ENCODE peak calls at places on chromosomes 4 and X, in ten cellular contexts. I, L, W, A, S, D, O, V, J and Q are unnamed samples.

GRCh38 chrX:120287513-120288112 is 23.6 kb downstream of the TMEM255A start:
- DNase-seq in O (no peak), D (no peak), J (no peak), L (no peak), I (no peak), W (no peak), V (no peak), S (no peak), A (no peak), Q (no peak)

GRCh38 chrX:51641421-51642021 is 22.8 kb upstream of the CENPVL3 start:
- DNase-seq in I (peak), S (peak), J (no peak), L (no peak), D (peak), A (no peak), W (peak), V (peak), O (peak), Q (no peak)

GRCh38 chrX:56728321-56728720 is 722 bp upstream of the NBDY start:
- DNase-seq in L (no peak), D (no peak), W (peak), S (peak), J (no peak), I (no peak), A (no peak), V (no peak), O (no peak), Q (no peak)

GRCh38 chr4:15577508-15577907 is 77.6 kb downstream of the FBXL5 start:
- DNase-seq in O (no peak), D (peak), J (no peak), I (no peak), V (no peak), S (no peak), L (no peak), A (no peak), W (peak), Q (no peak)

GRCh38 chrX:130124577-130124976 is 14.3 kb upstream of the ELF4 start:
- DNase-seq in W (no peak), D (no peak), V (no peak), J (no peak), I (no peak), S (no peak), A (no peak), O (no peak), L (no peak), Q (no peak)

GRCh38 chr4:89268572-89269180 is 38.9 kb downstream of the GPRIN3 start:
- DNase-seq in W (peak), I (no peak), A (no peak), S (no peak), V (no peak), L (no peak), J (no peak), O (no peak), D (no peak), Q (no peak)

GRCh38 chrX:114365045-114365834 is 218.6 kb upstream of the HTR2C start:
- DNase-seq in A (no peak), I (no peak), S (no peak), O (no peak), D (no peak), L (no peak), J (no peak), V (no peak), W (no peak), Q (no peak)

GRCh38 chr4:140851032-140851636 is 94.9 kb upstream of the TBC1D9 start:
- DNase-seq in O (peak), S (peak), L (no peak), J (no peak), V (peak), I (no peak), W (peak), D (peak), A (peak), Q (no peak)

GRCh38 chrX:41412261-41413167 is 34.6 kb upstream of the NYX start:
- DNase-seq in S (no peak), O (peak), A (no peak), L (no peak), D (no peak), V (no peak), W (no peak), I (no peak), J (peak), Q (no peak)

GRCh38 chr4:1862055-1862911 is 6.3 kb upstream of the LETM1 start:
- DNase-seq in J (no peak), L (no peak), D (no peak), V (no peak), I (no peak), W (no peak), O (peak), A (no peak), S (no peak), Q (no peak)

GRCh38 chrX:143632625-143633387 is 3.1 kb downstream of the SLITRK4 start:
- DNase-seq in D (no peak), V (peak), S (no peak), I (no peak), A (no peak), J (no peak), O (no peak), L (no peak), W (no peak), Q (no peak)

GRCh38 chr4:161419822-161420221 is 744.0 kb downstream of the FSTL5 start:
- DNase-seq in S (no peak), W (peak), D (no peak), J (no peak), O (peak), A (no peak), I (no peak), V (peak), L (no peak), Q (no peak)

GRCh38 chr4:55255171-55255570 is 90.9 kb upstream of the SRD5A3 start:
- DNase-seq in W (peak), O (peak), V (no peak), L (no peak), D (peak), A (no peak), I (no peak), S (peak), J (no peak), Q (no peak)

GRCh38 chrX:15718283-15718970 is 19.6 kb upstream of the CA5B start:
- DNase-seq in L (no peak), A (no peak), D (no peak), S (no peak), O (peak), W (no peak), J (no peak), I (no peak), V (no peak), Q (no peak)

GRCh38 chr4:16437836-16438235 is 211.6 kb upstream of the TAPT1 start:
- DNase-seq in L (no peak), J (no peak), A (no peak), W (peak), I (no peak), D (peak), V (no peak), O (no peak), S (no peak), Q (no peak)

GRCh38 chr4:7630559-7631287 is 196.0 kb upstream of the PSAPL1 start:
- DNase-seq in V (peak), W (peak), S (peak), D (peak), O (peak), J (peak), L (no peak), A (no peak), I (peak), Q (peak)

GRCh38 chrX:136616987-136617685 is 30.8 kb upstream of the CD40LG start:
- DNase-seq in V (no peak), S (no peak), J (no peak), D (no peak), A (no peak), O (no peak), L (no peak), W (no peak), I (no peak), Q (no peak)

GRCh38 chrX:150363561-150364346 is 637 bp downstream of the MAMLD1 start:
- DNase-seq in D (peak), O (peak), J (peak), W (peak), V (no peak), L (peak), S (no peak), A (peak), I (no peak), Q (peak)

GRCh38 chr4:92091335-92091734 is 212.4 kb upstream of the GRID2 start:
- DNase-seq in D (no peak), V (no peak), A (no peak), O (no peak), L (no peak), J (no peak), I (no peak), S (no peak), W (peak), Q (no peak)

GRCh38 chrX:109826954-109827708 is 94.1 kb upstream of the ACSL4 start:
- DNase-seq in I (peak), L (no peak), J (no peak), O (peak), S (peak), W (peak), D (peak), A (no peak), V (no peak), Q (no peak)

GRCh38 chr4:153471691-153472080 is 5.5 kb downstream of the TMEM131L start:
- DNase-seq in D (no peak), W (no peak), J (no peak), S (no peak), L (no peak), O (no peak), V (no peak), A (no peak), I (no peak), Q (no peak)
- H3K4me3 ChIP-seq in D (no peak), W (no peak), J (no peak), S (no peak), L (peak), O (no peak), V (no peak), A (no peak), I (no peak), Q (no peak)

GRCh38 chr4:106522839-106523238 is 154.3 kb upstream of the GIMD1 start:
- DNase-seq in L (no peak), J (no peak), V (no peak), I (no peak), A (no peak), D (peak), W (peak), S (peak), O (no peak), Q (no peak)
- TF ChIP-seq CTCF in L (no peak), J (no peak), V (no peak), I (peak), A (no peak), D (no peak), W (peak), S (peak), O (peak), Q (no peak)

GRCh38 chr4:151195801-151196200 is 81.2 kb upstream of the PRSS48 start:
- DNase-seq in J (no peak), V (no peak), S (peak), L (no peak), O (no peak), W (peak), A (no peak), I (peak), D (peak), Q (no peak)

GRCh38 chr4:151193414-151193813 is 83.5 kb upstream of the PRSS48 start:
- DNase-seq in W (no peak), O (no peak), D (no peak), J (no peak), I (no peak), S (no peak), A (no peak), L (no peak), V (no peak), Q (no peak)

GRCh38 chr4:151197258-151197657 is 79.7 kb upstream of the PRSS48 start:
- DNase-seq in A (no peak), V (peak), J (no peak), S (peak), I (peak), D (no peak), W (no peak), O (no peak), L (no peak), Q (no peak)

DNA sequence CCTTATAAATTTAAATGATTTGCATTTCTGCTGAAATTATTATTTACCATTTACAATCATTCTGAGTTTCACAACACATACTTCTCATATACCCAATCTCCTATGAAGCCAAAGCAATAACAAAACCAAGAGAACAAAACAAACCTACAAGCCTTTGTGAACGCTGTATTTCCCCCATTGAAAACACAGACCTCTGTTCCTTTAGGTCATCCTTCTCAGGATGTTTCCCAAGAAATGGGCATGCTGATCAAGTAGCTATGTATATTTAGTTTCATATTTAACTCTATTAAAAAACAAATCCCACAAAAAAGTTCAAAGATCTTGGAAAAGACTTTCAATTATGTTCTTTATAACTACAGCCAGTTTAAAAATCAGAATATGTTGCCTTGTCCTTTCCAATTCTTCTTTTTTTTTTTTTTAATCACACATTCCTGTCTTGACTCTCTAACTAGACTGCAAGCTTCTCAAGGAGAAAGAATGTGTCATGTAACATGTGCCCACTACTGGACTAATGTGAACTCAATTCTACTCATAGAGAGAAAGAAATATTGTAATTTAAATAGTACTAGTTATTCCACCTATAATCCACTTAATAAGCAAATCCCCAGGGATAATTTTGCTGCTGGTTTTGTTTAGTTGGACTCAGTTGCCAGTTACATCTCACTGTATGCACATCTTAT is 84.3 kb upstream of the PRSS48 start:
- DNase-seq in W (peak), A (no peak), I (no peak), J (no peak), V (no peak), O (no peak), S (no peak), L (no peak), D (peak), Q (no peak)
- H3K4me3 ChIP-seq in W (no peak), A (no peak), I (no peak), J (no peak), V (no peak), O (no peak), S (no peak), L (no peak), D (no peak), Q (no peak)

GRCh38 chrX:152819732-152820131 is 10.8 kb downstream of the CETN2 start:
- DNase-seq in L (no peak), D (peak), I (no peak), O (no peak), W (peak), J (no peak), A (no peak), S (peak), V (no peak), Q (no peak)

GRCh38 chrX:152813211-152813610 is 17.3 kb downstream of the CETN2 start:
- DNase-seq in S (peak), V (no peak), D (no peak), O (no peak), I (no peak), J (no peak), L (no peak), A (no peak), W (no peak), Q (no peak)

GRCh38 chrX:152814048-152814447 is 16.5 kb downstream of the CETN2 start:
- DNase-seq in S (no peak), D (no peak), A (no peak), L (no peak), O (no peak), J (no peak), I (no peak), V (no peak), W (no peak), Q (no peak)

GRCh38 chrX:152819271-152819670 is 11.3 kb downstream of the CETN2 start:
- DNase-seq in I (no peak), S (no peak), L (no peak), J (no peak), W (peak), A (no peak), O (no peak), V (no peak), D (peak), Q (no peak)

DNA sequence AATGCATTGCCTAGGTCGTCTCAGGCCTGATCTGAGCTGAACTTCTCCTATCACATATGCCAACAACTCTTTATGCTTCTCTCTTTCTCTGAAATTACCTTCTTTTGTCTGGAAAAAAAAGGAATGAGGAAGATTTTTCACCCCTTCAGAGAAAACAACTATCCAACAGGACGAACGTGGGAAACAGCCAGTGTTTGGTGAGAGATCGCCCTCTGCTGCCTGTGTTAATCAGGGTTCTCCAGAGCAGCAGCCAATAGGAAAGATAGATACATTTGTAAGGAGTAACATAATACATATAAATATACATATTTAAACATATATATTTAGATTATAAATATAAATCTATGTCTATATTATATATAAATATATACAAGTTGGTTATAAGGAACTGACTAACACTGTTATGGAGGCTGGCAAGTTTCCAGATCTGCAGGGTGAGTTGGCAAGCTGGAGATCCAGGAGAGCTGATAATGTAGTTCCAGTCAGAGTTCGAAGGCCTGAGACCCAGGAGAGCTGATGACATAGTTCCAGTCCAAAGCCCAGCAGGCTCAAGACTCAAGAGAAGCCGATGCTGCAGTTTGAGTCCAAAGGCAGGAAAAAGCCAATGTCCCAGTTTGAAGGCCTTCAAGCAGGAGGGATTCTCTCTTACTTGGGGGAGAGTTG is 13.3 kb downstream of the CETN2 start:
- DNase-seq in I (no peak), D (peak), O (peak), V (peak), J (no peak), A (no peak), W (peak), S (peak), L (no peak), Q (no peak)
- TF ChIP-seq CTCF in I (peak), D (peak), O (peak), V (no peak), J (peak), A (no peak), W (peak), S (peak), L (no peak), Q (peak)

GRCh38 chr4:4856071-4857000 is 3.1 kb upstream of the MSX1 start:
- DNase-seq in O (peak), D (no peak), W (no peak), S (no peak), A (no peak), V (no peak), L (peak), I (no peak), J (no peak), Q (peak)
- H3K4me3 ChIP-seq in O (peak), D (peak), W (peak), S (peak), A (no peak), V (peak), L (peak), I (no peak), J (peak), Q (peak)

GRCh38 chr4:165609653-165610052 is 230.8 kb downstream of the CPE start:
- DNase-seq in O (no peak), L (no peak), I (no peak), J (no peak), W (no peak), D (no peak), A (no peak), S (no peak), V (no peak), Q (no peak)

GRCh38 chr4:165606465-165607205 is 227.8 kb downstream of the CPE start:
- DNase-seq in W (no peak), V (no peak), J (no peak), L (no peak), I (no peak), D (no peak), O (no peak), S (no peak), A (no peak), Q (no peak)

GRCh38 chr4:165604181-165604580 is 225.4 kb downstream of the CPE start:
- DNase-seq in O (no peak), D (no peak), V (no peak), J (no peak), I (no peak), A (no peak), S (no peak), L (no peak), W (no peak), Q (no peak)

GRCh38 chr4:165600959-165601674 is 222.3 kb downstream of the CPE start:
- DNase-seq in L (no peak), S (no peak), D (no peak), W (no peak), O (no peak), V (no peak), I (no peak), J (no peak), A (no peak), Q (no peak)

DNA sequence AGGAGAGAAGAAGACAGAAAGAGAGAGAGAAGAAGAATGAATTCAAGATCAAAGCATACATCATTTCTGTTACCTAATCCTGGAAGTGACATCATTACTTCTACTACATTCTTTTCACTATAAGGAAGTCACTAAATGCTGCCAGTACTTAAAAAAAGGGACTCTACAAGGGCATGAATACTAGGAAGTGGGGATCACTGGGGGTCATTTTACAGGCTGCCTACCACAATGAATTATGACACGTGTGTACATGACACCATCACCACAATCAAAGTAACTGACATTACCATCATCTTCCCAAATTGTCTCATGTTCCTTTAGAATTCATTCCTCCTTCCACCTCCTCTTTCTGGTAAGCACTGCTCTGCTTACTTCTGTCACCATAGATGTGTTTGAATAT is 227.0 kb downstream of the CPE start:
- DNase-seq in J (no peak), O (no peak), D (no peak), S (no peak), A (no peak), V (no peak), I (no peak), L (no peak), W (no peak), Q (no peak)
- TF ChIP-seq CTCF in J (no peak), O (no peak), D (no peak), S (no peak), A (no peak), V (no peak), I (no peak), L (no peak), W (no peak), Q (no peak)